ENCODE peak calls at places on chromosomes 6 and 20, in five cellular contexts. G is T-helper 2 cell, E is hypothalamus, Y is endothelial cell, R is NCI-H2171 treated with DMSO at 0.1 percent for 48 hours. Q is an unnamed sample.
A peak's percentile ranks its signal among the peaks of the same experiment; 100 is the strongest.

GRCh38 chr6:116514103-116514502 is 2.7 kb downstream of the CALHM5 start:
- DNase-seq in G (no peak), E (no peak), Y (no peak), R (no peak), Q (no peak)

GRCh38 chr6:47061631-47062300 is 19.6 kb upstream of the ADGRF1 start:
- DNase-seq in G (no peak), E (peak; percentile 39), Y (no peak), R (no peak), Q (no peak)

GRCh38 chr20:46696791-46697279 is 7.6 kb upstream of the TP53RK start:
- DNase-seq in G (no peak), E (no peak), Y (no peak), R (no peak), Q (no peak)

GRCh38 chr20:63536997-63537524 is at the start of gene PTK6:
- DNase-seq in G (peak; percentile 34), E (no peak), Y (no peak), R (no peak), Q (no peak)

GRCh38 chr20:58714340-58714922 is 21.8 kb downstream of the NPEPL1 start:
- DNase-seq in G (no peak), E (no peak), Y (peak; percentile 3), R (no peak), Q (peak; percentile 3)

GRCh38 chr20:8132015-8132631 is at the start of gene PLCB1:
- DNase-seq in G (peak; percentile 64), E (peak; percentile 84), Y (peak; percentile 86), R (peak; percentile 92), Q (peak; percentile 25)

GRCh38 chr6:73236147-73236750 is 11.0 kb upstream of the KHDC1L start:
- DNase-seq in G (no peak), E (no peak), Y (no peak), R (no peak), Q (no peak)

GRCh38 chr6:44630125-44631028 is 242.9 kb downstream of the CDC5L start:
- DNase-seq in G (peak; percentile 50), E (peak; percentile 24), Y (peak; percentile 60), R (no peak), Q (no peak)

GRCh38 chr20:658202-658601 is 5.2 kb upstream of the SRXN1 start:
- DNase-seq in G (no peak), E (no peak), Y (no peak), R (no peak), Q (no peak)

GRCh38 chr20:62524486-62524885 is 48.7 kb upstream of the GATA5 start:
- DNase-seq in G (no peak), E (no peak), Y (no peak), R (no peak), Q (no peak)

GRCh38 chr20:23508896-23509579 is 18.1 kb downstream of the CST8 start:
- DNase-seq in G (no peak), E (no peak), Y (no peak), R (no peak), Q (no peak)

GRCh38 chr6:2853766-2854393 is 12.2 kb upstream of the SERPINB1 start:
- DNase-seq in G (peak; percentile 80), E (no peak), Y (no peak), R (peak; percentile 45), Q (peak; percentile 47)

GRCh38 chr20:32582659-32583580 is 2.2 kb downstream of the NOL4L start:
- DNase-seq in G (peak; percentile 38), E (peak; percentile 29), Y (peak; percentile 51), R (peak; percentile 28), Q (no peak)

GRCh38 chr6:109075934-109076333 is 18.7 kb downstream of the SESN1 start:
- DNase-seq in G (no peak), E (no peak), Y (no peak), R (no peak), Q (no peak)

GRCh38 chr20:62578294-62578897 is 63.9 kb upstream of the SLCO4A1 start:
- DNase-seq in G (no peak), E (no peak), Y (no peak), R (no peak), Q (no peak)

GRCh38 chr6:20404641-20405032 is 3.0 kb downstream of the E2F3 start:
- DNase-seq in G (peak; percentile 87), E (peak; percentile 0), Y (peak; percentile 70), R (peak; percentile 93), Q (peak; percentile 62)

GRCh38 chr20:49891486-49891885 is 23.8 kb downstream of the SPATA2 start:
- DNase-seq in G (no peak), E (no peak), Y (no peak), R (no peak), Q (no peak)

GRCh38 chr6:17585766-17586502 is 14.2 kb upstream of the FAM8A1 start:
- DNase-seq in G (peak; percentile 10), E (no peak), Y (no peak), R (peak; percentile 32), Q (no peak)

GRCh38 chr20:32474967-32475819 is 109.9 kb downstream of the NOL4L start:
- DNase-seq in G (no peak), E (peak; percentile 76), Y (peak; percentile 55), R (no peak), Q (no peak)

GRCh38 chr6:28725890-28726348 is 197.9 kb downstream of the TRIM27 start:
- DNase-seq in G (no peak), E (no peak), Y (no peak), R (peak; percentile 16), Q (no peak)

GRCh38 chr6:89161326-89162046 is 15.6 kb downstream of the PM20D2 start:
- DNase-seq in G (no peak), E (no peak), Y (no peak), R (no peak), Q (no peak)

GRCh38 chr6:148177589-148178233 is 164.9 kb upstream of the SASH1 start:
- DNase-seq in G (peak; percentile 3), E (peak; percentile 24), Y (peak; percentile 71), R (peak; percentile 35), Q (no peak)

GRCh38 chr20:44447827-44448419 is 27.8 kb upstream of the TTPAL start:
- DNase-seq in G (no peak), E (no peak), Y (no peak), R (no peak), Q (no peak)

GRCh38 chr6:43898358-43899131 is 128.5 kb downstream of the VEGFA start:
- DNase-seq in G (no peak), E (no peak), Y (no peak), R (no peak), Q (no peak)

GRCh38 chr6:145091827-145092164 is 643.5 kb downstream of the EPM2A start:
- DNase-seq in G (no peak), E (no peak), Y (no peak), R (no peak), Q (no peak)

GRCh38 chr20:50425076-50425475 is 85.1 kb upstream of the PTPN1 start:
- DNase-seq in G (no peak), E (no peak), Y (no peak), R (peak; percentile 94), Q (no peak)

GRCh38 chr20:51319522-51319921 is 223.0 kb downstream of the NFATC2 start:
- DNase-seq in G (no peak), E (no peak), Y (no peak), R (no peak), Q (no peak)

GRCh38 chr20:39623584-39624234 is 661.6 kb downstream of the DHX35 start:
- DNase-seq in G (no peak), E (no peak), Y (no peak), R (no peak), Q (no peak)

GRCh38 chr20:47257771-47258170 is 98.7 kb downstream of the ZMYND8 start:
- DNase-seq in G (no peak), E (no peak), Y (no peak), R (no peak), Q (no peak)

GRCh38 chr6:163861627-163862026 is 447.1 kb downstream of the QKI start:
- DNase-seq in G (no peak), E (no peak), Y (no peak), R (no peak), Q (no peak)

GRCh38 chr6:101851911-101852310 is 458.4 kb downstream of the GRIK2 start:
- DNase-seq in G (no peak), E (no peak), Y (no peak), R (no peak), Q (no peak)

GRCh38 chr6:98894810-98895209 is 52.9 kb downstream of the FBXL4 start:
- DNase-seq in G (no peak), E (no peak), Y (no peak), R (no peak), Q (no peak)

GRCh38 chr6:166121721-166122120 is 45.9 kb downstream of the TBXT start:
- DNase-seq in G (no peak), E (no peak), Y (no peak), R (no peak), Q (no peak)

GRCh38 chr20:11170565-11170964 is 496.8 kb upstream of the JAG1 start:
- DNase-seq in G (no peak), E (no peak), Y (no peak), R (no peak), Q (no peak)

GRCh38 chr6:3195695-3196497 is 31.6 kb downstream of the TUBB2B start:
- DNase-seq in G (no peak), E (peak; percentile 40), Y (no peak), R (peak; percentile 51), Q (no peak)